ENCODE peak calls at places on chromosomes 13 and 19, in eight cellular contexts. One of them, this sample, is unnamed.

GRCh38 chr13:110521296-110521680 is 40.2 kb downstream of the RAB20 start:
- DNase-seq in GM13976: no peak
- DNase-seq in CD4-positive, alpha-beta T cell: no peak
- DNase-seq in neural progenitor cell: no peak
- DNase-seq in tibial artery: no peak
- DNase-seq in cardiac muscle cell: no peak
- DNase-seq in cardiac fibroblast: no peak
- DNase-seq in fibroblast of lung: no peak
- DNase-seq in this sample: no peak

GRCh38 chr19:17347361-17347760 is 10.0 kb downstream of the GTPBP3 start:
- DNase-seq in GM13976: peak
- DNase-seq in CD4-positive, alpha-beta T cell: no peak
- DNase-seq in neural progenitor cell: no peak
- DNase-seq in tibial artery: no peak
- DNase-seq in cardiac muscle cell: peak
- DNase-seq in cardiac fibroblast: peak
- DNase-seq in fibroblast of lung: no peak
- DNase-seq in this sample: no peak

GRCh38 chr19:17091758-17092333 is 16.3 kb downstream of the MYO9B start:
- DNase-seq in GM13976: peak
- DNase-seq in CD4-positive, alpha-beta T cell: no peak
- DNase-seq in neural progenitor cell: no peak
- DNase-seq in tibial artery: peak
- DNase-seq in cardiac muscle cell: no peak
- DNase-seq in cardiac fibroblast: no peak
- DNase-seq in fibroblast of lung: no peak
- DNase-seq in this sample: no peak

GRCh38 chr13:97855570-97855970 is 97.9 kb upstream of the IPO5 start:
- DNase-seq in GM13976: peak
- DNase-seq in CD4-positive, alpha-beta T cell: no peak
- DNase-seq in neural progenitor cell: peak
- DNase-seq in tibial artery: no peak
- DNase-seq in cardiac muscle cell: peak
- DNase-seq in cardiac fibroblast: peak
- DNase-seq in fibroblast of lung: peak
- DNase-seq in this sample: peak

GRCh38 chr13:64774915-64775314 is 2455.2 kb downstream of the PCDH9 start:
- DNase-seq in GM13976: no peak
- DNase-seq in CD4-positive, alpha-beta T cell: no peak
- DNase-seq in neural progenitor cell: no peak
- DNase-seq in tibial artery: no peak
- DNase-seq in cardiac muscle cell: no peak
- DNase-seq in cardiac fibroblast: no peak
- DNase-seq in fibroblast of lung: no peak
- DNase-seq in this sample: no peak

GRCh38 chr13:20702945-20703784 is at the start of gene IL17D:
- DNase-seq in GM13976: peak
- DNase-seq in CD4-positive, alpha-beta T cell: no peak
- DNase-seq in neural progenitor cell: peak
- DNase-seq in tibial artery: no peak
- DNase-seq in cardiac muscle cell: peak
- DNase-seq in cardiac fibroblast: no peak
- DNase-seq in fibroblast of lung: no peak
- DNase-seq in this sample: peak

GRCh38 chr19:12703056-12703455 is 6.6 kb upstream of the FBXW9 start:
- DNase-seq in GM13976: no peak
- DNase-seq in CD4-positive, alpha-beta T cell: no peak
- DNase-seq in neural progenitor cell: peak
- DNase-seq in tibial artery: no peak
- DNase-seq in cardiac muscle cell: peak
- DNase-seq in cardiac fibroblast: peak
- DNase-seq in fibroblast of lung: peak
- DNase-seq in this sample: peak

GRCh38 chr13:100542546-100543156 is 45.9 kb downstream of the GGACT start:
- DNase-seq in GM13976: peak
- DNase-seq in CD4-positive, alpha-beta T cell: no peak
- DNase-seq in neural progenitor cell: no peak
- DNase-seq in tibial artery: no peak
- DNase-seq in cardiac muscle cell: peak
- DNase-seq in cardiac fibroblast: peak
- DNase-seq in fibroblast of lung: peak
- DNase-seq in this sample: no peak

DNA sequence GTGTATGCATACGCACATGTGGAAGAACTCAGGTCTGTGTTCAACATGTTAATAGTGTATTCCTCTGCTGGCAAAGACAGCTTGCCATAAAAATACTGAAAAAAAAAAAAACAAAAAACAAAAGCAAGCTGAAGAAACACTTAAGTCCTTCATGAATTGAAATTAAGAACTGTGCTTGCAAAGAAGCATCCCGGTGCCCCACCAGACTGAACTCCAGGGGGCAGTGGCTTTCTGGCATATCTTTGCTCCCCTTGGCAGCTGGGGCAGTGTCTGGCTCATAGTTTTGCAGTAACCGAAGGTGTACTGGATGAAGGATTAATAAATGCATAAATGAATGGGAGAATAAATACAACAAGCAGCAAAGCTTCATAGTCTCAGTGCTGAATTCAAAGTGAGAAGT is 187.6 kb downstream of the LHFPL6 start:
- DNase-seq in GM13976: no peak
- DNase-seq in CD4-positive, alpha-beta T cell: no peak
- DNase-seq in neural progenitor cell: peak
- DNase-seq in tibial artery: peak
- DNase-seq in cardiac muscle cell: peak
- DNase-seq in cardiac fibroblast: peak
- DNase-seq in fibroblast of lung: peak
- DNase-seq in this sample: peak
- TF ChIP-seq CTCF in GM13976: no peak
- TF ChIP-seq CTCF in CD4-positive, alpha-beta T cell: no peak
- TF ChIP-seq CTCF in neural progenitor cell: peak
- TF ChIP-seq CTCF in tibial artery: peak
- TF ChIP-seq CTCF in cardiac muscle cell: peak
- TF ChIP-seq CTCF in cardiac fibroblast: peak
- TF ChIP-seq CTCF in fibroblast of lung: peak
- TF ChIP-seq CTCF in this sample: peak

GRCh38 chr19:33830264-33830663 is 33.6 kb downstream of the KCTD15 start:
- DNase-seq in GM13976: no peak
- DNase-seq in CD4-positive, alpha-beta T cell: no peak
- DNase-seq in neural progenitor cell: no peak
- DNase-seq in tibial artery: no peak
- DNase-seq in cardiac muscle cell: no peak
- DNase-seq in cardiac fibroblast: no peak
- DNase-seq in fibroblast of lung: no peak
- DNase-seq in this sample: no peak

GRCh38 chr19:33831835-33832234 is 35.2 kb downstream of the KCTD15 start:
- DNase-seq in GM13976: no peak
- DNase-seq in CD4-positive, alpha-beta T cell: no peak
- DNase-seq in neural progenitor cell: no peak
- DNase-seq in tibial artery: no peak
- DNase-seq in cardiac muscle cell: no peak
- DNase-seq in cardiac fibroblast: no peak
- DNase-seq in fibroblast of lung: no peak
- DNase-seq in this sample: no peak

GRCh38 chr19:33828266-33829075 is 31.8 kb downstream of the KCTD15 start:
- DNase-seq in GM13976: no peak
- DNase-seq in CD4-positive, alpha-beta T cell: no peak
- DNase-seq in neural progenitor cell: no peak
- DNase-seq in tibial artery: no peak
- DNase-seq in cardiac muscle cell: no peak
- DNase-seq in cardiac fibroblast: no peak
- DNase-seq in fibroblast of lung: no peak
- DNase-seq in this sample: peak

DNA sequence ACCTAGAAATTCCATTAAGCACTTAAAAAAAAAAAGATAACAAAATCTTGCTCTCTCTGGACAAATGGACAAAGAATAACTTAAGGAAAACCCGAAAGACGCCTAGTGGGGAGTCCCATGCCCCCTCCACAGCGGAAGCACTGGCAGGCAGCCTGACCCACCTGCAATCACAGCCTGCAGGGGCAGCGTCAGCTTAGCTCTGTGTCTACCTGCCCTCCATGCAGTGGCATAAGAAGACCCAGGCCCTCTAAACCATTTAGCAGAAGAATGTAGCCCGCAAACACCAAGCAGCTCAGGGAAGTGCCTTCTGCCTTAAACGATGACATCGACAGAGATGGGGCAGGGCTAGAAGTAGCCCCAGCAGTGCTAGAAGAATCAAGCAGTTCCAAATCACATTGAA is 36.0 kb downstream of the KCTD15 start:
- DNase-seq in GM13976: no peak
- DNase-seq in CD4-positive, alpha-beta T cell: no peak
- DNase-seq in neural progenitor cell: no peak
- DNase-seq in tibial artery: no peak
- DNase-seq in cardiac muscle cell: no peak
- DNase-seq in cardiac fibroblast: no peak
- DNase-seq in fibroblast of lung: no peak
- DNase-seq in this sample: no peak
- TF ChIP-seq CTCF in GM13976: no peak
- TF ChIP-seq CTCF in CD4-positive, alpha-beta T cell: no peak
- TF ChIP-seq CTCF in neural progenitor cell: no peak
- TF ChIP-seq CTCF in tibial artery: no peak
- TF ChIP-seq CTCF in cardiac muscle cell: no peak
- TF ChIP-seq CTCF in cardiac fibroblast: no peak
- TF ChIP-seq CTCF in fibroblast of lung: no peak
- TF ChIP-seq CTCF in this sample: peak

GRCh38 chr13:37608750-37609339 is 10.3 kb upstream of the POSTN start:
- DNase-seq in GM13976: no peak
- DNase-seq in CD4-positive, alpha-beta T cell: no peak
- DNase-seq in neural progenitor cell: no peak
- DNase-seq in tibial artery: no peak
- DNase-seq in cardiac muscle cell: no peak
- DNase-seq in cardiac fibroblast: no peak
- DNase-seq in fibroblast of lung: no peak
- DNase-seq in this sample: no peak
- TF ChIP-seq CTCF in GM13976: peak
- TF ChIP-seq CTCF in CD4-positive, alpha-beta T cell: no peak
- TF ChIP-seq CTCF in neural progenitor cell: peak
- TF ChIP-seq CTCF in tibial artery: peak
- TF ChIP-seq CTCF in cardiac muscle cell: peak
- TF ChIP-seq CTCF in cardiac fibroblast: peak
- TF ChIP-seq CTCF in fibroblast of lung: peak
- TF ChIP-seq CTCF in this sample: peak

GRCh38 chr19:32971715-32972540 is at the start of the genes CEP89 and FAAP24:
- DNase-seq in GM13976: peak
- DNase-seq in CD4-positive, alpha-beta T cell: peak
- DNase-seq in neural progenitor cell: peak
- DNase-seq in tibial artery: peak
- DNase-seq in cardiac muscle cell: peak
- DNase-seq in cardiac fibroblast: peak
- DNase-seq in fibroblast of lung: peak
- DNase-seq in this sample: peak
- TF ChIP-seq CTCF in GM13976: no peak
- TF ChIP-seq CTCF in CD4-positive, alpha-beta T cell: no peak
- TF ChIP-seq CTCF in neural progenitor cell: no peak
- TF ChIP-seq CTCF in tibial artery: no peak
- TF ChIP-seq CTCF in cardiac muscle cell: no peak
- TF ChIP-seq CTCF in cardiac fibroblast: no peak
- TF ChIP-seq CTCF in fibroblast of lung: no peak
- TF ChIP-seq CTCF in this sample: no peak

DNA sequence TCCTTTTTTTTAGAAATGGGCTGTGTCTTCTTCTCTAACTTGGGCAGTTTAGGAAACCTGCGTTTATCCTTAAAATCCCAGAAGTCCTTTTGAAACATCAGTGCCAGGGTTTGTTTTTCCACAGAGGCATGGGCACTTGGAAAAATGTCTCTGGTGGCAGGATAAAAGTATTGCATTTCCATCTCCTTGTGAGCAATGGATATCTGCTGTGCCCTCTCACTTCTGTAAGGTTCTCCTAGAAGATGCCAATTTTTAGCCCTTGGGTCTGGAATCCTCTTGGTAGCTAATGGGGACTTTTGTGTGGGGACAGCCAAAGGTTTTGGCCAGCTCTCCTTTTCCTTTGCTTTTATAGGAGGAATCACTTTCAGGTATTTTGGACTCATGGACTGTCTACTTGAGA is 21.0 kb downstream of the WDR87 start:
- DNase-seq in GM13976: no peak
- DNase-seq in CD4-positive, alpha-beta T cell: no peak
- DNase-seq in neural progenitor cell: no peak
- DNase-seq in tibial artery: no peak
- DNase-seq in cardiac muscle cell: no peak
- DNase-seq in cardiac fibroblast: no peak
- DNase-seq in fibroblast of lung: no peak
- DNase-seq in this sample: no peak
- TF ChIP-seq CTCF in GM13976: no peak
- TF ChIP-seq CTCF in CD4-positive, alpha-beta T cell: no peak
- TF ChIP-seq CTCF in neural progenitor cell: no peak
- TF ChIP-seq CTCF in tibial artery: no peak
- TF ChIP-seq CTCF in cardiac muscle cell: no peak
- TF ChIP-seq CTCF in cardiac fibroblast: no peak
- TF ChIP-seq CTCF in fibroblast of lung: no peak
- TF ChIP-seq CTCF in this sample: peak

GRCh38 chr13:46992383-46992952 is 95.6 kb upstream of the HTR2A start:
- DNase-seq in GM13976: no peak
- DNase-seq in CD4-positive, alpha-beta T cell: no peak
- DNase-seq in neural progenitor cell: peak
- DNase-seq in tibial artery: no peak
- DNase-seq in cardiac muscle cell: peak
- DNase-seq in cardiac fibroblast: peak
- DNase-seq in fibroblast of lung: peak
- DNase-seq in this sample: no peak
- TF ChIP-seq CTCF in GM13976: peak
- TF ChIP-seq CTCF in CD4-positive, alpha-beta T cell: no peak
- TF ChIP-seq CTCF in neural progenitor cell: peak
- TF ChIP-seq CTCF in tibial artery: no peak
- TF ChIP-seq CTCF in cardiac muscle cell: peak
- TF ChIP-seq CTCF in cardiac fibroblast: peak
- TF ChIP-seq CTCF in fibroblast of lung: peak
- TF ChIP-seq CTCF in this sample: peak

DNA sequence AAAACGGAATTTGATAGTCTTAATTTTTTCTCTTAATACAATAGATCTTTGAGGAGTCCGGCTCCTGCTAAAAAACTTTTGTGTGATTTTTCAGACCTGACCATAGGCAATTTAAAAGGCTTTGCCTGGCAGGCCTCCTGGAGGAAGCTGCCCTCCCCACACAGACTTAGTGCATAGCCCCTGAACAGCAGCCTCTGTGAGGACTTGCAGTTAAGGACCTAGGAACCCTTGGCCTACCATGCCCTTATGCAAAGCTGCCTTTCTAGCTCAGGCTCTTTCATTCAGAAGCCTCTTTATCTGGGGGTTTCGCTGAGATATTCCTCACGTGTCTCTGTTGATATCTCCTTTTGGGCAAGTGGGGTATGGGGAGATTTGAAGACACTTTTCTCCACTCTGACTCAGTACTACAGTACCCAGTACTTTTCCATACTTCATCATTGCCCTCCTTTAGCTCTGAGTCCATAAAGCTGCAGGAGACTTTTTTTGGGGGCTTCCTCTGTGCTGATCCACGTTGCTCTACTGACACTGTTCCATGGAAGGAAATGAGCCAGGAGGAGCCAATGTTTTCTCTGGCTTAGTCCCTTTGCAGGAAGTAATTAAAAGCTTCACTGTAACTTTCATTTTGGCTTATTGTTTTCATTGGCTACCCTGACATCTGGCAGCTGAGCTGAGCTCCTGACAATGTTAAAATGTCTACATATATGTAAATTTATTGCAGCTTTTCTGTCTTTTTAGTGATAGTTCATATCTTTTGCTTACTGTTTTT is 283.1 kb downstream of the TDRD3 start:
- DNase-seq in GM13976: no peak
- DNase-seq in CD4-positive, alpha-beta T cell: no peak
- DNase-seq in neural progenitor cell: no peak
- DNase-seq in tibial artery: no peak
- DNase-seq in cardiac muscle cell: peak
- DNase-seq in cardiac fibroblast: peak
- DNase-seq in fibroblast of lung: no peak
- DNase-seq in this sample: no peak
- TF ChIP-seq CTCF in GM13976: no peak
- TF ChIP-seq CTCF in CD4-positive, alpha-beta T cell: no peak
- TF ChIP-seq CTCF in neural progenitor cell: no peak
- TF ChIP-seq CTCF in tibial artery: no peak
- TF ChIP-seq CTCF in cardiac muscle cell: no peak
- TF ChIP-seq CTCF in cardiac fibroblast: no peak
- TF ChIP-seq CTCF in fibroblast of lung: no peak
- TF ChIP-seq CTCF in this sample: no peak